ENCODE peak calls at places on chromosomes 12 and 14, in nine cellular contexts. A is psoas muscle, I is GM23338, N is A549, F is choroid plexus epithelial cell, S is fibroblast of pulmonary artery, B is body of pancreas, X is kidney epithelial cell, V is adrenal gland. M is an unnamed sample.

GRCh38 chr14:50666772-50667490 is 1.2 kb downstream of the SAV1 start:
- DNase-seq in A (no peak), I (peak; percentile 76), N (peak; percentile 61), F (peak; percentile 83), S (peak; percentile 77), B (peak; percentile 70), X (no peak), V (peak; percentile 33), M (no peak)

GRCh38 chr12:57097554-57097835 is 8.6 kb downstream of the NAB2 start:
- DNase-seq in A (no peak), I (no peak), N (no peak), F (no peak), S (no peak), B (no peak), X (no peak), V (peak; percentile 20), M (no peak)

GRCh38 chr14:101878222-101879211 is 85.9 kb upstream of the DYNC1H1 start:
- DNase-seq in A (no peak), I (no peak), N (no peak), F (no peak), S (no peak), B (peak; percentile 85), X (no peak), V (no peak), M (no peak)

GRCh38 chr14:39085933-39086332 is 17.1 kb downstream of the SEC23A start:
- DNase-seq in A (no peak), I (no peak), N (no peak), F (peak; percentile 25), S (peak; percentile 8), B (no peak), X (no peak), V (no peak), M (no peak)

GRCh38 chr14:27050195-27050594 is 452.4 kb upstream of the NOVA1 start:
- DNase-seq in A (no peak), I (no peak), N (no peak), F (no peak), S (no peak), B (no peak), X (no peak), V (no peak), M (no peak)

GRCh38 chr14:64930085-64930843 is 12.3 kb downstream of the GPX2 start:
- DNase-seq in A (no peak), I (no peak), N (no peak), F (no peak), S (peak; percentile 53), B (no peak), X (no peak), V (peak; percentile 36), M (no peak)

GRCh38 chr12:40745386-40745785 is 53.1 kb downstream of the CNTN1 start:
- DNase-seq in A (no peak), I (peak; percentile 67), N (peak; percentile 42), F (no peak), S (no peak), B (no peak), X (no peak), V (no peak), M (no peak)

GRCh38 chr12:6769003-6769389 is 2.8 kb downstream of the PTMS start:
- DNase-seq in A (no peak), I (peak; percentile 87), N (peak; percentile 54), F (peak; percentile 62), S (peak; percentile 39), B (peak; percentile 52), X (no peak), V (no peak), M (no peak)

GRCh38 chr14:64790478-64790877 is 86.3 kb downstream of the PLEKHG3 start:
- DNase-seq in A (no peak), I (peak; percentile 21), N (no peak), F (no peak), S (no peak), B (no peak), X (no peak), V (no peak), M (no peak)

GRCh38 chr12:126346087-126346486 is 1280.9 kb downstream of the AACS start:
- DNase-seq in A (no peak), I (no peak), N (no peak), F (no peak), S (no peak), B (no peak), X (no peak), V (no peak), M (no peak)

GRCh38 chr12:57735198-57735855 is 3.2 kb downstream of the AGAP2 start:
- DNase-seq in A (no peak), I (peak; percentile 50), N (no peak), F (no peak), S (no peak), B (no peak), X (no peak), V (no peak), M (no peak)

GRCh38 chr12:21113266-21113665 is 17.7 kb upstream of the SLCO1B1 start:
- DNase-seq in A (no peak), I (no peak), N (no peak), F (no peak), S (no peak), B (no peak), X (no peak), V (no peak), M (no peak)

GRCh38 chr12:130806574-130806973 is 32.5 kb downstream of the STX2 start:
- DNase-seq in A (no peak), I (no peak), N (no peak), F (no peak), S (no peak), B (no peak), X (no peak), V (no peak), M (no peak)

GRCh38 chr14:44829021-44829420 is 132.7 kb downstream of the KLHL28 start:
- DNase-seq in A (no peak), I (no peak), N (no peak), F (no peak), S (no peak), B (no peak), X (no peak), V (no peak), M (no peak)

GRCh38 chr14:39055786-39056474 is 47.1 kb downstream of the SEC23A start:
- DNase-seq in A (no peak), I (peak; percentile 5), N (peak; percentile 57), F (no peak), S (no peak), B (no peak), X (no peak), V (no peak), M (no peak)

DNA sequence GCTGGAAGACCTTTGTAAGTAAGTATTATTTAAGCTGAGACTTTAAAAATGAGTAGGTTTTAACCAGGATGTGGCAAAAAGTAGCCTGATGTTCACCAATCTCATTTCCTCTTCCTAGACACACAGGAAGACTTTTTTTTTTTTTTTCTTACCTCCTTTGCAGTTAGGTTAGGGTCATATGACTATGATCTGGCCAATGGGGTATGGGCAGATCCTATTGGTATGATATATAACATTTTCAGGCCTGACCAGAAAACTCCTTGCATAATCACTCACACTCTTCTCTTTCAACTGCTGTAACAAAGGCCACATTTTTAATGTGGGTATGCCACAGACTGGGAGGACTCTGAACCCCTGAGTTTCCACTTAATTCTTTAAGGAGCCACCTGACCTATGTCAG is 2.7 kb upstream of the RPS6KA5 start:
- DNase-seq in A (no peak), I (no peak), N (peak; percentile 29), F (no peak), S (peak; percentile 6), B (no peak), X (no peak), V (no peak), M (no peak)
- H3K4me3 ChIP-seq in A (no peak overlapping the region), I (no peak overlapping the region), N (no peak overlapping the region), F (no peak overlapping the region), S (no peak overlapping the region), B (no peak overlapping the region), X (no peak overlapping the region), V (no peak overlapping the region), M (no peak overlapping the region)

DNA sequence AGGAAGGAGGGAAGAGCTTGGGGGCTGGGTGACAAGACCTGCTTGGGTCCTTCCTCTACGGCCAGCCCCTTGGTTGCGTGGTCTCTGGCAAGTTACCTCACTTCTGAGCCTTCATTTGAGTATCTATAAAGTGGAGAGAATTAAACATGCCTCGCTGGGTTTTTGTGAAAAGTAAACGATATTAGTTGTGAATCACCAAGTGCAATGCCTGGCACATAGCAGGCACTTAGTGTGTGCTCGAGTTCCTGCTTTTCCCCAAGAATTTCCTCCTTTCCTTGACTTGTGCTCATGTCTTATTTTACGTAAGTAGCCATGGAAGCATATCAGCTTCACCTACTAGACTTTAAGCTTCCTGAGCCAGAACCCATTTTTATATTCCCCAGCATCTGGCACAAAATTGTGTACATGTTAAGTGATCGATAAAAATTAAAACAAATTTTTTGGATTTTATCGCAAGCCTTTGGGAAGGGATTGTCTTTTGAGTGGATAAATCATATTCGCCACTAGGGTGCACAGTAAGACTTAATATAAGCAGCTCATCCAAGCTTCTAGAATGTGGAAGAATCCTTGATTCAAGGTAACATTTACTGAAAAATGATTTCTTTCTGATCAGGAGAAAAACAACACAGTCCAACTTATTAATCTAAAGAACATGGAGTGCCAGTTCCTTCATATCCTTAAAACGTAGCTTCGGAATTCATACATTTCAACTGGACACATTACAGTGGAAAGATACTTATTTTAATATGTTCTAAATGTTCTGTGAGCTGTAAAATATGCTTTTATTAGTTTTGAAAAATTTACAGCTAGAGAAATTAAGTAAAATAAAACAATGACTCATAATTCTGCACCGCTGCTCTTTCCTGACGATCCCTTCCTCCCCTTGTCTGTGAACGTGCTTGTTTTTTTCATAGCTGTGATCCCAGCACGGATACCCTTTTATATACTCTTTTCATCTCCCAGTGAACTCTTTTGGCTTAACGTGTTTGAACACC is 62.0 kb downstream of the SLC25A47 start:
- DNase-seq in A (no peak), I (peak; percentile 52), N (peak; percentile 65), F (peak; percentile 91), S (peak; percentile 84), B (no peak), X (no peak), V (no peak), M (no peak)
- TF ChIP-seq CTCF in A (peak; percentile 43), I (peak; percentile 69), N (peak; percentile 87), F (peak; percentile 58), S (peak; percentile 57), B (peak; percentile 52), X (peak; percentile 36), V (peak; percentile 74), M (peak; percentile 62)

DNA sequence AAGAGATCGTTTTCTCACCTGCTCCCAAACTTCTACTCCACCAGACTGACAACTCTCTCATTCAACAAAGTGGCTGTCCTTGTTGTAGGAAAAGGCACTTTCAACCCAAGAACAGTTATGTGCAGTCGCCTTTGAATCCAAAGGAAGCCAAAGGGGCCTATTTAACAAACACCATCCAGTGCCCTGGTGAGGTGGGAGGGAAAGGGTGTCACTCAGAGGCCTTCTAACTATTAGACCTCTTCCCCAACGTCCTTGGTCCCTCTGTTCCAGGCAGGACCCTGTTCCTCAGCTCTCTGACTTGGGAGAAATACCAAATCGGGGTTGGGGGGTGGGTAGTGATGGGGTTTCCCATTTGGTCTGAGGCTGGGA is 3.2 kb downstream of the SIX4 start:
- DNase-seq in A (no peak), I (no peak), N (no peak), F (no peak), S (no peak), B (no peak), X (no peak), V (no peak), M (no peak)
- H3K4me3 ChIP-seq in A (peak overlapping the region; percentile 96), I (peak overlapping the region; percentile 97), N (no peak overlapping the region), F (peak overlapping the region; percentile 88), S (peak overlapping the region; percentile 81), B (no peak overlapping the region), X (peak overlapping the region; percentile 73), V (no peak overlapping the region), M (peak overlapping the region; percentile 83)

DNA sequence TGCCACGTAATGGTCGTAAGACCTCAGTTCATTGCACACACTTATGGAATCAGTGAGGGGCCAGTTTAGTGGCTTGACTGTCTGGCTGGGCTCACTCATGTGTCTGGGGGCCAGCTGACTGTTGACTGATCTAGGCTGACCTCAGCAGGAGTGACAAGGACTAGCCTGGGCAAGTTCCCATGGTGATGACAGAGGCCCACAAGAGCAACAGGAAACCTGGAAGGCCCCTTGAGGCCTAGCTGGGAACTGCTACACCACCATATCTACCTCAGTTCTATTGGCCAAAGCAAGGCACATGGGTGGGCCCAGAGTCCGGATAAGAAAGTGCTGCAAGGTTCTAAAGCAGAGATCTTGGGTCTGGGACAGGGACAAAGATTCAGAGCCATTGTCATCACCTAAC is 21.3 kb upstream of the RFLNA start:
- DNase-seq in A (no peak), I (peak; percentile 77), N (peak; percentile 77), F (peak; percentile 47), S (peak; percentile 53), B (no peak), X (peak; percentile 26), V (no peak), M (no peak)
- TF ChIP-seq CTCF in A (no peak), I (peak; percentile 35), N (no peak), F (peak; percentile 47), S (peak; percentile 28), B (no peak), X (peak; percentile 33), V (no peak), M (peak; percentile 42)